ENCODE peak calls at places on chromosome 7, in four cellular contexts. X is AG08395; T is non-pigmented ciliary epithelial cell; I is stimulated activated CD8-positive, alpha-beta memory T cell treated with anti-CD3 and anti-CD28 coated beads, Interleukin-7, amount 100 ng/mL, for 48 hours. Q is an unnamed sample.

GRCh38 chr7:1081931-1082401 is 5.9 kb upstream of the GPER1 start:
- DNase-seq in I (no peak), X (no peak), T (peak), Q (no peak)

GRCh38 chr7:54796150-54796549 is 37.1 kb upstream of the SEC61G start:
- DNase-seq in T (no peak), I (no peak), X (no peak), Q (no peak)

GRCh38 chr7:2856388-2857169 is 12.5 kb upstream of the GNA12 start:
- DNase-seq in T (no peak), X (no peak), I (no peak), Q (no peak)

GRCh38 chr7:75881436-75882095 is 2.7 kb downstream of the RHBDD2 start:
- DNase-seq in I (no peak), X (no peak), T (no peak), Q (no peak)

GRCh38 chr7:95199779-95200558 is 124.4 kb downstream of the PON1 start:
- DNase-seq in X (peak), I (no peak), T (peak), Q (peak)

GRCh38 chr7:98106647-98107312 is at the start of gene LMTK2:
- DNase-seq in I (peak), T (peak), X (peak), Q (peak)

GRCh38 chr7:77239471-77239870 is 39.9 kb upstream of the FGL2 start:
- DNase-seq in X (no peak), T (no peak), I (no peak), Q (no peak)

GRCh38 chr7:67955061-67955460 is 958.4 kb downstream of the TYW1 start:
- DNase-seq in X (no peak), T (no peak), I (no peak), Q (no peak)

GRCh38 chr7:81608748-81609382 is 161.0 kb downstream of the HGF start:
- DNase-seq in I (no peak), X (no peak), T (no peak), Q (no peak)